ENCODE peak calls at places on chromosomes 11 and 22, in nine cellular contexts. A is NCI-H1417; O is ELF-1; G is GM12878; M is T-cell; E is GM13976; B is naive thymus-derived CD4-positive, alpha-beta T cell; K is mesenchymal stem cell; Z is Caco-2. T is an unnamed sample.

GRCh38 chr11:2378527-2379210 is 1.6 kb downstream of the CD81 start:
- DNase-seq in K (peak), Z (no peak), G (no peak), M (no peak), A (no peak), B (no peak), E (no peak), O (no peak), T (no peak)

GRCh38 chr11:91846664-91847063 is 378.0 kb upstream of the FAT3 start:
- DNase-seq in G (no peak), B (no peak), Z (no peak), E (no peak), K (no peak), A (no peak), M (no peak), O (no peak), T (no peak)

GRCh38 chr11:82782825-82783374 is 49.2 kb upstream of the FAM181B start:
- DNase-seq in M (no peak), G (no peak), E (no peak), K (no peak), Z (no peak), B (no peak), O (no peak), A (no peak), T (no peak)

GRCh38 chr11:106086850-106087249 is 9.4 kb downstream of the AASDHPPT start:
- DNase-seq in A (no peak), E (no peak), K (no peak), O (no peak), Z (no peak), M (no peak), G (no peak), B (no peak), T (no peak)

GRCh38 chr22:46900549-46900948 is 138.1 kb downstream of the TBC1D22A start:
- DNase-seq in K (no peak), A (no peak), M (no peak), E (no peak), Z (no peak), O (no peak), G (no peak), B (no peak), T (no peak)

GRCh38 chr22:47401592-47401898 is 639.1 kb downstream of the TBC1D22A start:
- DNase-seq in M (no peak), E (no peak), A (no peak), K (no peak), Z (no peak), O (no peak), G (no peak), B (no peak), T (no peak)

GRCh38 chr11:123683616-123684170 is 29.3 kb upstream of the SCN3B start:
- DNase-seq in A (no peak), Z (no peak), K (no peak), B (no peak), M (no peak), G (no peak), O (no peak), E (no peak), T (no peak)

GRCh38 chr11:13668957-13669521 is 571 bp downstream of the FAR1 start:
- DNase-seq in E (peak), B (no peak), K (peak), M (peak), A (peak), O (peak), G (no peak), Z (peak), T (no peak)

GRCh38 chr11:33930317-33931021 is 38.6 kb upstream of the LMO2 start:
- DNase-seq in Z (no peak), O (no peak), B (no peak), E (no peak), M (no peak), K (peak), G (no peak), A (no peak), T (peak)

GRCh38 chr11:19979519-19979845 is 180.8 kb downstream of the DBX1 start:
- DNase-seq in B (no peak), O (no peak), E (peak), G (peak), Z (no peak), M (no peak), K (no peak), A (no peak), T (no peak)

GRCh38 chr11:75816561-75817239 is 1.7 kb downstream of the UVRAG start:
- DNase-seq in A (peak), B (no peak), K (peak), G (no peak), E (no peak), Z (no peak), M (no peak), O (no peak), T (no peak)

GRCh38 chr11:57493507-57494503 is 21.7 kb downstream of the SLC43A1 start:
- DNase-seq in O (peak), M (peak), K (peak), Z (peak), E (peak), G (no peak), A (peak), B (peak), T (no peak)

GRCh38 chr11:2569321-2569721 is 124.5 kb downstream of the KCNQ1 start:
- DNase-seq in K (no peak), M (no peak), O (no peak), E (no peak), G (no peak), A (no peak), Z (no peak), B (no peak), T (no peak)

GRCh38 chr11:17371614-17372013 is 16.8 kb downstream of the KCNJ11 start:
- DNase-seq in A (peak), M (no peak), K (peak), O (no peak), E (no peak), Z (no peak), G (no peak), B (no peak), T (no peak)

GRCh38 chr11:106813803-106814202 is 204.5 kb downstream of the GUCY1A2 start:
- DNase-seq in G (no peak), E (no peak), A (no peak), O (no peak), K (no peak), B (no peak), M (no peak), Z (no peak), T (no peak)

GRCh38 chr22:27719033-27719341 is 82.6 kb downstream of the MN1 start:
- DNase-seq in G (no peak), O (no peak), M (no peak), A (no peak), E (no peak), Z (no peak), B (no peak), K (peak), T (no peak)

GRCh38 chr11:27701262-27702105 is 1.2 kb upstream of the BDNF start:
- DNase-seq in Z (no peak), E (peak), G (no peak), M (no peak), O (peak), K (peak), A (peak), B (no peak), T (no peak)

GRCh38 chr22:37742374-37743092 is 45.7 kb downstream of the TRIOBP start:
- DNase-seq in O (no peak), K (peak), M (no peak), Z (no peak), G (no peak), E (no peak), B (no peak), A (no peak), T (no peak)

T was measured in SK-N-MC.